ENCODE peak calls at places on chromosomes 11 and 22, in ten cellular contexts. L, Y, X, C, D, E, K, U, T and V are unnamed samples.
A peak's percentile ranks its signal among the peaks of the same experiment; 100 is the strongest.

GRCh38 chr22:48338793-48339705 is 1488.6 kb downstream of the BRD1 start:
- DNase-seq in L (no peak), Y (no peak), X (no peak), C (no peak), D (peak; percentile 20), E (no peak), K (no peak), U (no peak), T (no peak), V (no peak)

GRCh38 chr11:61297741-61298140 is 2.6 kb upstream of the VWCE start:
- DNase-seq in L (no peak), Y (no peak), X (peak; percentile 49), C (peak; percentile 85), D (no peak), E (peak; percentile 97), K (no peak), U (no peak), T (peak; percentile 92), V (no peak)

GRCh38 chr22:22893077-22893805 is 5.6 kb downstream of the IGLL5 start:
- DNase-seq in L (no peak), Y (no peak), X (peak; percentile 30), C (no peak), D (peak; percentile 8), E (no peak), K (no peak), U (no peak), T (no peak), V (no peak)

GRCh38 chr11:14544611-14545010 is 24.4 kb upstream of the PSMA1 start:
- DNase-seq in L (no peak), Y (no peak), X (no peak), C (no peak), D (no peak), E (peak; percentile 5), K (no peak), U (no peak), T (no peak), V (no peak)

GRCh38 chr22:29053048-29053702 is 8.5 kb downstream of the C22orf31 start:
- DNase-seq in L (no peak), Y (no peak), X (no peak), C (no peak), D (no peak), E (no peak), K (no peak), U (no peak), T (no peak), V (no peak)

GRCh38 chr11:35144103-35144741 is 5.3 kb downstream of the CD44 start:
- DNase-seq in L (peak; percentile 77), Y (no peak), X (no peak), C (peak; percentile 75), D (no peak), E (peak; percentile 81), K (no peak), U (no peak), T (peak; percentile 53), V (no peak)

GRCh38 chr11:10317776-10318526 is 13.1 kb downstream of the ADM start:
- DNase-seq in L (peak; percentile 55), Y (no peak), X (no peak), C (no peak), D (no peak), E (no peak), K (no peak), U (no peak), T (no peak), V (no peak)

GRCh38 chr22:21876486-21877176 is 9.2 kb upstream of the MAPK1 start:
- DNase-seq in L (no peak), Y (no peak), X (no peak), C (peak; percentile 91), D (no peak), E (no peak), K (no peak), U (no peak), T (peak; percentile 38), V (no peak)

GRCh38 chr11:3047637-3048036 is 9.6 kb downstream of the CARS1 start:
- DNase-seq in L (no peak), Y (no peak), X (no peak), C (no peak), D (no peak), E (no peak), K (no peak), U (no peak), T (no peak), V (no peak)

GRCh38 chr11:70876685-70877084 is 375.7 kb downstream of the SHANK2 start:
- DNase-seq in L (no peak), Y (no peak), X (no peak), C (no peak), D (no peak), E (no peak), K (no peak), U (no peak), T (no peak), V (no peak)

GRCh38 chr11:100961633-100962032 is 168.0 kb downstream of the PGR start:
- DNase-seq in L (no peak), Y (no peak), X (no peak), C (no peak), D (no peak), E (no peak), K (no peak), U (no peak), T (no peak), V (no peak)

GRCh38 chr11:111456859-111457730 is 55.1 kb downstream of the BTG4 start:
- DNase-seq in L (no peak), Y (no peak), X (no peak), C (no peak), D (no peak), E (no peak), K (no peak), U (no peak), T (no peak), V (no peak)

GRCh38 chr22:39414886-39415285 is 15.3 kb downstream of the TAB1 start:
- DNase-seq in L (no peak), Y (no peak), X (no peak), C (no peak), D (no peak), E (no peak), K (no peak), U (peak; percentile 61), T (no peak), V (no peak)

GRCh38 chr11:15687342-15687741 is 572.6 kb downstream of the INSC start:
- DNase-seq in L (no peak), Y (no peak), X (no peak), C (no peak), D (no peak), E (peak; percentile 15), K (no peak), U (no peak), T (no peak), V (no peak)

GRCh38 chr11:32874144-32874543 is 18.5 kb upstream of the QSER1 start:
- DNase-seq in L (no peak), Y (no peak), X (no peak), C (no peak), D (no peak), E (no peak), K (no peak), U (no peak), T (no peak), V (no peak)

DNA sequence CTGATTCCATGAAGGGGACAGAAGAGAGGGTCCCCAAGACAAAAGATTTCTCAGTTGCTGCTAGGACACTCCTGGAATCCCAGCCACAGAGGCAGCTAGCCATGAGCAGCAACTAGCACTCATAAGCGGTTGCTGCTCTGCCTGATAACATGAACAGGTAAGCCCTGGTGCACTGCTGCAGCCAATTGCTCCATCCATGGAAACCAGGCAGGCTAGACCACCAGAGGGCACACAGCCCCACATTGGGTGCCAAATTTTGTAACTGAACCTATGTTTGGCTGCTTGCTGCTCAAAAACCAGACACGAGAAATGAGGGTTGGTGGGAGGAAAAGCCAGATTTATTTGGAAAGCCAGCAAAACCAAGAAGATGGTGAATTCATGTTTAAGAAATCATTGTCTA is 21.9 kb upstream of the QSER1 start:
- DNase-seq in L (no peak), Y (peak; percentile 41), X (no peak), C (no peak), D (peak; percentile 82), E (no peak), K (peak; percentile 21), U (peak; percentile 17), T (no peak), V (no peak)
- TF ChIP-seq CTCF in L (peak; percentile 33), Y (peak; percentile 37), X (no peak), C (peak; percentile 49), D (peak; percentile 87), E (peak; percentile 35), K (peak; percentile 18), U (no peak), T (peak; percentile 55), V (peak; percentile 51)

DNA sequence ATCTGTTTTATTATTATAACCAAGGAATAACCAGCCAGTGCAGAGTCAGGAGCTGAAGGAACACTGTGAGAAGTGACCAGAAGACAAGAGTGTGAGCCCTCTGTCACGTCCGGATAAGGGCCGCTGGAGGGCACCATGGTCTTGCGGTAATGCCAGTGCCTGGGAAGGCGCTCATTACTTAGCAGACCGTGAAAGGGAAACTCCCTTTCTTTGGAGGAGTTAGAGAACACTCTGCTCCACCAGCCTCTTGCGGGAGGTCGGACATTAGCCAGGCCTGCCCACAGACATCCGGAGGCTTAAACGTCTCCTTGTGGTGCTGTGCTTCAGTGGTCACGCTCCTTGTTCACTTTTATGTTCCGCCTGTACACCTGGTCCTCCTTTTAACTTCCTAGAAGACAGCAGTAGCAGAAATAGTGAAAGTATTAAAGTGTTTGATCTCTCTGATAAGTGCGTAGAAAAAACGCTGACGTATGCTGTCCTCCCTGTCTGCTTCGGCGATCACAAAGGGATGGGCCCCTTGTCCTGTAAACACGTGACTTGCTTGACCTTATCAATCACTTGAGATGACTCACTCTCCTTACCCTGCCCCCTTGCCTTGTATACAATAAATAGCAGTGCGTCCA is 120.6 kb upstream of the LMO1 start:
- DNase-seq in L (no peak), Y (peak; percentile 19), X (peak; percentile 51), C (no peak), D (peak; percentile 73), E (no peak), K (peak; percentile 40), U (no peak), T (no peak), V (no peak)
- TF ChIP-seq CTCF in L (no peak), Y (no peak), X (peak; percentile 10), C (no peak), D (peak; percentile 72), E (no peak), K (no peak), U (no peak), T (no peak), V (no peak)

DNA sequence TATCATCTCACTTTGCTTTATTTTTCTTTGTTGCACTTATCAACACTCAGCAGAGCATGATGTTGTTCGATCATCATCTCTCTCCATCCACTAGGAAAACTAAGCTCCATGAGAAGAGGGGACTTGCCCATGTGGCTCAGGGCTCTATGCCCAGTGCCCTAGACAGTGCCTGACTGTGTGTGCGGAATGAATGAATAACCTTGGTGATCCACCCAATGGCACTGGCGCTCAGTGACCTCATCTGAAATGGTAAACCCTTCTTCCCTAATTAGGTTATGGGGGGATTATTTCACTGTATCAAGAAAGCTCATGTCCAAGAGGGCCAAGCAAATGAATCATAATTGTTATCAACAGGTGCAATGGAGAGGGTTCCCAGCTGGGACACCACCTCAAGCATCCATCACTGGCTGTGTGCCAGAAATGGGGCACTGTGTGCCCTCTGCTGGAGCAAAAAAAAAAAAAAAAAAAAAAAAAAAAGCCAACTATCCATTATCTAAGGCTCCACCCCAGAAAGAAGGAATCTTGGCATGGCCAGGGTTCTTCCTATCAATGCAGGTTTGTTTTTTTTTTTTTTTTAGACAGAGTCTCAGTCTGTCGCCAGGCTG is 172.6 kb downstream of the LARGE1 start:
- DNase-seq in L (no peak), Y (no peak), X (no peak), C (no peak), D (no peak), E (no peak), K (no peak), U (no peak), T (no peak), V (no peak)
- TF ChIP-seq CTCF in L (no peak), Y (no peak), X (no peak), C (no peak), D (peak; percentile 18), E (no peak), K (no peak), U (no peak), T (no peak), V (no peak)

GRCh38 chr11:116424615-116425261 is 348.0 kb downstream of the BUD13 start:
- DNase-seq in L (no peak), Y (no peak), X (no peak), C (no peak), D (no peak), E (no peak), K (no peak), U (no peak), T (no peak), V (no peak)
- TF ChIP-seq CTCF in L (no peak), Y (no peak), X (no peak), C (no peak), D (no peak), E (no peak), K (no peak), U (no peak), T (no peak), V (no peak)